ENCODE peak calls at places on chromosomes 5 and 9, in four cellular contexts. A is NCI-H2081, F is OCI-LY7, J is EH. O is an unnamed sample.

GRCh38 chr5:64635056-64635686 is 55.1 kb upstream of the SHISAL2B start:
- DNase-seq in A (peak), F (peak), J (peak), O (peak)

GRCh38 chr9:93958875-93959682 is 3.9 kb upstream of the BARX1 start:
- DNase-seq in A (no peak), F (no peak), J (peak), O (peak)

GRCh38 chr5:178532236-178532635 is 58.0 kb downstream of the COL23A1 start:
- DNase-seq in A (no peak), F (no peak), J (no peak), O (no peak)

GRCh38 chr9:37999501-38000189 is 69.4 kb downstream of the SHB start:
- DNase-seq in A (no peak), F (no peak), J (peak), O (no peak)

GRCh38 chr9:36905101-36906066 is 128.7 kb downstream of the PAX5 start:
- DNase-seq in A (no peak), F (no peak), J (no peak), O (no peak)

GRCh38 chr9:127549771-127550170 is 62.3 kb upstream of the STXBP1 start:
- DNase-seq in A (no peak), F (no peak), J (no peak), O (no peak)

GRCh38 chr5:57532513-57533497 is 50.2 kb upstream of the ACTBL2 start:
- DNase-seq in A (no peak), F (no peak), J (peak), O (no peak)

GRCh38 chr5:55868846-55869245 is 17.7 kb downstream of the IL31RA start:
- DNase-seq in A (no peak), F (no peak), J (peak), O (no peak)

GRCh38 chr9:108163321-108164005 is 673.9 kb upstream of the KLF4 start:
- DNase-seq in A (no peak), F (no peak), J (peak), O (no peak)

GRCh38 chr5:136906545-136906944 is 541.2 kb upstream of the TRPC7 start:
- DNase-seq in A (no peak), F (no peak), J (no peak), O (no peak)

GRCh38 chr5:106755066-106755465 is 915.7 kb downstream of the EFNA5 start:
- DNase-seq in A (no peak), F (no peak), J (no peak), O (no peak)

GRCh38 chr5:5523066-5523505 is 100.6 kb downstream of the ICE1 start:
- DNase-seq in A (no peak), F (peak), J (peak), O (peak)

GRCh38 chr5:56076486-56076885 is 81.7 kb upstream of the IL6ST start:
- DNase-seq in A (no peak), F (no peak), J (no peak), O (no peak)

GRCh38 chr9:89522261-89522978 is 24.5 kb upstream of the SEMA4D start:
- DNase-seq in A (no peak), F (peak), J (no peak), O (peak)

GRCh38 chr5:55021465-55021864 is 2.6 kb upstream of the GZMK start:
- DNase-seq in A (no peak), F (no peak), J (no peak), O (no peak)

GRCh38 chr5:159826351-159827222 is 89.7 kb upstream of the ADRA1B start:
- DNase-seq in A (peak), F (peak), J (peak), O (no peak)

GRCh38 chr5:74035521-74035937 is 409.5 kb downstream of the ARHGEF28 start:
- DNase-seq in A (peak), F (peak), J (peak), O (peak)

GRCh38 chr9:132327537-132327936 is 27.2 kb downstream of the SETX start:
- DNase-seq in A (no peak), F (no peak), J (no peak), O (no peak)

GRCh38 chr9:70217029-70217428 is 41.7 kb upstream of the SMC5 start:
- DNase-seq in A (no peak), F (no peak), J (no peak), O (no peak)

GRCh38 chr5:172733179-172733973 is 37.6 kb downstream of the DUSP1 start:
- DNase-seq in A (no peak), F (no peak), J (peak), O (no peak)

GRCh38 chr9:95044731-95045508 is 272.6 kb downstream of the FANCC start:
- DNase-seq in A (no peak), F (no peak), J (peak), O (no peak)

O was measured in GM20000.